ENCODE peak calls at places on chromosomes 1 and 21, in seven cellular contexts. U is sigmoid colon, M is heart right ventricle, Y is GM23248, D is cardiac muscle cell, J is right cardiac atrium, B is fibroblast of lung. S is an unnamed sample. For H3K4me1 and H3K9me3, the result is how much of the 10 kb centered on the place peaks cover.

GRCh38 chr1:217917277-217917887 is 286.2 kb downstream of the SPATA17 start:
- DNase-seq in U (no peak), M (no peak), Y (no peak), D (no peak), J (no peak), B (no peak), S (no peak)

GRCh38 chr1:21378705-21379494 is 61.0 kb upstream of the NBPF3 start:
- DNase-seq in U (no peak), M (no peak), Y (no peak), D (no peak), J (no peak), B (no peak), S (no peak)

GRCh38 chr21:14545906-14546480 is at the start of gene SAMSN1:
- DNase-seq in U (peak), M (no peak), Y (no peak), D (peak), J (peak), B (no peak), S (peak)

GRCh38 chr1:36622741-36623648 is 140.3 kb upstream of the CSF3R start:
- DNase-seq in U (no peak), M (no peak), Y (no peak), D (no peak), J (no peak), B (no peak), S (no peak)

GRCh38 chr1:52386458-52386857 is 17.8 kb downstream of the ORC1 start:
- DNase-seq in U (no peak), M (no peak), Y (no peak), D (no peak), J (no peak), B (no peak), S (no peak)

GRCh38 chr21:45306832-45307571 is 19.3 kb upstream of the POFUT2 start:
- DNase-seq in U (peak), M (peak), Y (peak), D (peak), J (peak), B (peak), S (peak)

GRCh38 chr1:184152502-184152901 is 101.0 kb downstream of the TSEN15 start:
- DNase-seq in U (no peak), M (no peak), Y (peak), D (peak), J (peak), B (peak), S (no peak)

GRCh38 chr21:29641001-29641634 is 298.7 kb downstream of the GRIK1 start:
- DNase-seq in U (no peak), M (no peak), Y (no peak), D (no peak), J (no peak), B (no peak), S (no peak)

GRCh38 chr1:29706936-29707335 is 470.6 kb downstream of the PTPRU start:
- DNase-seq in U (no peak), M (no peak), Y (peak), D (peak), J (peak), B (peak), S (peak)

GRCh38 chr1:76080552-76081093 is 6.1 kb downstream of the ST6GALNAC3 start:
- DNase-seq in U (no peak), M (no peak), Y (no peak), D (no peak), J (no peak), B (peak), S (no peak)

GRCh38 chr1:229557214-229557850 is 1.2 kb downstream of the ABCB10 start:
- DNase-seq in U (no peak), M (no peak), Y (peak), D (peak), J (no peak), B (peak), S (no peak)

GRCh38 chr1:212606734-212607205 is 1.8 kb upstream of the ATF3 start:
- DNase-seq in U (peak), M (peak), Y (peak), D (no peak), J (peak), B (no peak), S (peak)

GRCh38 chr1:36157115-36157903 is 1.3 kb downstream of the MAP7D1 start:
- DNase-seq in U (no peak), M (no peak), Y (peak), D (peak), J (peak), B (peak), S (no peak)

GRCh38 chr1:167984886-167985489 is 48.1 kb upstream of the MPC2 start:
- DNase-seq in U (no peak), M (no peak), Y (no peak), D (no peak), J (no peak), B (no peak), S (no peak)

GRCh38 chr1:220877348-220878095 is 1.7 kb upstream of the HLX start:
- DNase-seq in U (no peak), M (no peak), Y (no peak), D (no peak), J (no peak), B (no peak), S (no peak)

GRCh38 chr1:7405844-7406500 is 365.1 kb upstream of the VAMP3 start:
- DNase-seq in U (peak), M (no peak), Y (no peak), D (no peak), J (no peak), B (no peak), S (no peak)

GRCh38 chr1:9838946-9839345 is 15.2 kb upstream of the CLSTN1 start:
- DNase-seq in U (peak), M (no peak), Y (no peak), D (no peak), J (no peak), B (no peak), S (no peak)

GRCh38 chr1:37752583-37753471 is 12.1 kb downstream of the EPHA10 start:
- DNase-seq in U (no peak), M (no peak), Y (peak), D (peak), J (peak), B (no peak), S (peak)

GRCh38 chr1:60867782-60868181 is 214.6 kb upstream of the NFIA start:
- DNase-seq in U (no peak), M (no peak), Y (no peak), D (no peak), J (peak), B (no peak), S (no peak)

GRCh38 chr1:244603498-244603897 is 49.4 kb upstream of the DESI2 start:
- DNase-seq in U (no peak), M (no peak), Y (peak), D (peak), J (no peak), B (peak), S (no peak)

GRCh38 chr1:23745515-23745914 is 2.2 kb downstream of the ELOA start:
- DNase-seq in U (no peak), M (no peak), Y (peak), D (peak), J (no peak), B (peak), S (no peak)

GRCh38 chr1:225454733-225455132 is 26.9 kb upstream of the LBR start:
- DNase-seq in U (peak), M (no peak), Y (peak), D (peak), J (no peak), B (peak), S (peak)

GRCh38 chr1:112540395-112540794 is 31.6 kb downstream of the WNT2B start:
- DNase-seq in U (no peak), M (no peak), Y (peak), D (peak), J (no peak), B (peak), S (no peak)

GRCh38 chr1:186315585-186315984 is 59.5 kb downstream of the TPR start:
- DNase-seq in U (no peak), M (no peak), Y (no peak), D (no peak), J (no peak), B (no peak), S (no peak)

GRCh38 chr1:65432918-65433317 is 12.4 kb downstream of the LEPR start:
- DNase-seq in U (no peak), M (no peak), Y (no peak), D (no peak), J (no peak), B (no peak), S (no peak)

GRCh38 chr1:66931548-66932124 is 6.8 kb downstream of the MIER1 start:
- DNase-seq in U (no peak), M (no peak), Y (peak), D (no peak), J (no peak), B (no peak), S (no peak)

GRCh38 chr1:72845342-72845741 is 563.0 kb upstream of the NEGR1 start:
- DNase-seq in U (no peak), M (no peak), Y (peak), D (peak), J (no peak), B (peak), S (no peak)

GRCh38 chr1:230284891-230285290 is 141.2 kb downstream of the PGBD5 start:
- DNase-seq in U (peak), M (no peak), Y (no peak), D (no peak), J (no peak), B (no peak), S (no peak)

GRCh38 chr1:197896301-197896700 is 6.1 kb upstream of the C1orf53 start:
- DNase-seq in U (no peak), M (no peak), Y (no peak), D (no peak), J (no peak), B (no peak), S (no peak)

GRCh38 chr1:78483903-78484302 is 6.9 kb upstream of the PTGFR start:
- DNase-seq in U (no peak), M (no peak), Y (peak), D (peak), J (no peak), B (peak), S (no peak)

GRCh38 chr1:12048376-12048775 is 14.7 kb upstream of the TNFRSF8 start:
- DNase-seq in U (no peak), M (no peak), Y (no peak), D (peak), J (no peak), B (no peak), S (no peak)

GRCh38 chr1:180962178-180962577 is 49.5 kb downstream of the KIAA1614 start:
- DNase-seq in U (no peak), M (no peak), Y (peak), D (no peak), J (no peak), B (no peak), S (no peak)

GRCh38 chr1:93878501-93878888 is 511 bp downstream of the DNTTIP2 start:
- DNase-seq in U (peak), M (peak), Y (peak), D (peak), J (peak), B (peak), S (peak)

GRCh38 chr1:78464449-78464891 is 26.3 kb upstream of the PTGFR start:
- DNase-seq in U (no peak), M (no peak), Y (peak), D (peak), J (no peak), B (no peak), S (no peak)

GRCh38 chr1:30868833-30869435 is 39.6 kb downstream of the SDC3 start:
- DNase-seq in U (no peak), M (no peak), Y (no peak), D (no peak), J (no peak), B (no peak), S (no peak)

GRCh38 chr1:5966543-5967205 is 25.6 kb downstream of the NPHP4 start:
- DNase-seq in U (peak), M (no peak), Y (no peak), D (no peak), J (no peak), B (no peak), S (peak)

DNA sequence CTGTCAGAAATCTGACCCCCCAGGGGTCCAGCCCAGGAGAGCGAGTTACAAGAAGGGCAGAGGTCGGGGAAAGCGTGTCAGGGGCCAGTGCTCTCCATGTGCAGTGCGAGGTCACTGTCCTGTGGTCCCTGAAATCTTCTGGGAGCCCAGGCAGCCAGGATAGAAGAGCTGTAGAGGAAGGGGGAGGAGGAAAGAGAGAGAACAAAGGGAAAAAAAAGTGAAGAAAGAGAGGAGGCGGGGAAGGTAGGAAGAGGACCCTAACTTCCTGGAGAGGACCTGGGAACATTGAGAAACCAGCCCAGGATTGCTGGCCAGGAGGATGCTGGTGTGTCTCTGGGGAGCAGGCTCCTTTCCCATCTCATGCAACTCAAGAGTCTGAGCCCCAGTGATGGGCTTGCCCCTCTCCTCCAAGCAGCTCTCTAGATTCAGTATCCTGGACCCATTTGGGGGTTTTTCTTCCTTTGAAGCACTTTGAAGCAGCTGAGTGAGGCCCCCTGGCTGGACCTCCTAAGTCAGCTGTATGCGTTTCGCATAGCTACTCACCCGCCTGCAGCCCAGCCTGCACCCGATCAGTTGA is 6.8 kb upstream of the INAVA start:
- DNase-seq in U (peak), M (no peak), Y (no peak), D (no peak), J (no peak), B (no peak), S (no peak)
- H3K4me1 ChIP-seq in U (under half), M (under half), Y (under half), D (under half), J (under half), B (under half), S (under half)

GRCh38 chr1:43856188-43856587 is 77.4 kb upstream of the ARTN start:
- DNase-seq in U (no peak), M (no peak), Y (no peak), D (no peak), J (no peak), B (no peak), S (no peak)
- H3K9me3 ChIP-seq in U (under half), M (under half), Y (under half), D (under half), J (under half), B (under half), S (under half)

DNA sequence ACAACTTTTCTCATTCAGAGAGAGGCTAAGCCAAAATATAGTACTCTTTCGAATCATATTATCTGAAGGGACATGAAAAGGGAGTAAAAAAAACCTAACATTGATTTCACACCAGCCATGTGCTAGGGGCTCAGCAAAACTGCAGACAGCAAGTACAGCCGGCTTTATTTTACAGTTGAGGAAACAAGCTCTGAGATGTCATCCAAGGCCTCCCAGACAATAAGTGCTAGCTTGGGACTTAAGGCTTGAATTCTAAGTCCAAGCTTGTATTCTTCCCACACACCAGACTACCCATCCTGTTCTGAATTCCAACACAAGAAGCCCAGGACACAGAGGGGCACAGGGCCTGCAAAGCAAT is 209.0 kb downstream of the PBX1 start:
- DNase-seq in U (no peak), M (no peak), Y (peak), D (peak), J (no peak), B (no peak), S (no peak)
- H3K27ac ChIP-seq in U (peak), M (peak), Y (peak), D (peak), J (peak), B (peak), S (no peak)

GRCh38 chr1:234734864-234735263 is 124.9 kb upstream of the IRF2BP2 start:
- DNase-seq in U (peak), M (no peak), Y (no peak), D (no peak), J (no peak), B (no peak), S (no peak)
- H3K4me1 ChIP-seq in U (under half), M (under half), Y (under half), D (under half), J (under half), B (under half), S (under half)

S was measured in adrenal gland.